ENCODE peak calls at places on chromosomes 7 and 10, in five cellular contexts. F is HCT116, A is suprapubic skin, C is A673, Z is neural progenitor cell. U is an unnamed sample.

GRCh38 chr10:71210031-71210871 is 2.1 kb upstream of the UNC5B start:
- DNase-seq in Z (no peak), C (no peak), A (peak; percentile 44), F (no peak), U (peak; percentile 42)

GRCh38 chr7:145718129-145718528 is 398.5 kb upstream of the CNTNAP2 start:
- DNase-seq in F (no peak), C (no peak), A (no peak), Z (peak; percentile 71), U (no peak)

GRCh38 chr10:69696073-69696731 is 66.2 kb downstream of the FAM241B start:
- DNase-seq in F (peak; percentile 69), Z (peak; percentile 55), C (peak; percentile 75), A (no peak), U (no peak)

GRCh38 chr10:104120061-104120460 is 1.9 kb upstream of the SFR1 start:
- DNase-seq in C (no peak), F (no peak), A (no peak), Z (no peak), U (no peak)

GRCh38 chr7:11835260-11835659 is 3.3 kb upstream of the THSD7A start:
- DNase-seq in A (no peak), F (no peak), C (no peak), Z (no peak), U (no peak)

GRCh38 chr10:4241724-4242345 is 456.8 kb upstream of the KLF6 start:
- DNase-seq in A (no peak), Z (peak; percentile 75), F (no peak), C (peak; percentile 74), U (no peak)

GRCh38 chr10:131909929-131910328 is 9.1 kb downstream of the PPP2R2D start:
- DNase-seq in F (no peak), Z (no peak), A (no peak), C (no peak), U (no peak)

GRCh38 chr7:55185941-55186609 is 167.3 kb downstream of the EGFR start:
- DNase-seq in C (no peak), Z (no peak), A (no peak), F (peak; percentile 53), U (no peak)

GRCh38 chr10:48614481-48615383 is 9.9 kb upstream of the ARHGAP22 start:
- DNase-seq in Z (no peak), A (no peak), C (no peak), F (no peak), U (no peak)

GRCh38 chr10:72757712-72758111 is 65.8 kb downstream of the MCU start:
- DNase-seq in F (no peak), C (no peak), Z (no peak), A (no peak), U (no peak)

GRCh38 chr10:13922591-13922990 is 335.8 kb downstream of the PRPF18 start:
- DNase-seq in F (no peak), C (no peak), Z (no peak), A (no peak), U (no peak)

GRCh38 chr7:23226841-23227450 is 19.6 kb upstream of the GPNMB start:
- DNase-seq in A (no peak), F (no peak), C (no peak), Z (no peak), U (no peak)

GRCh38 chr10:49034925-49035324 is 80.4 kb downstream of the VSTM4 start:
- DNase-seq in F (no peak), C (no peak), Z (no peak), A (no peak), U (peak; percentile 20)

GRCh38 chr7:47677664-47678063 is 95.8 kb upstream of the TNS3 start:
- DNase-seq in F (no peak), C (no peak), Z (no peak), A (no peak), U (no peak)

GRCh38 chr7:130393095-130393494 is 12.8 kb downstream of the CPA1 start:
- DNase-seq in C (no peak), Z (no peak), A (no peak), F (no peak), U (no peak)

GRCh38 chr7:51304729-51305128 is 11.9 kb downstream of the COBL start:
- DNase-seq in Z (no peak), F (no peak), A (no peak), C (no peak), U (no peak)

GRCh38 chr7:29291723-29292591 is 97.4 kb downstream of the CHN2 start:
- DNase-seq in C (no peak), Z (no peak), A (no peak), F (no peak), U (no peak)

GRCh38 chr7:80018941-80019808 is 115.5 kb upstream of the GNAI1 start:
- DNase-seq in Z (peak; percentile 79), A (no peak), C (peak; percentile 71), F (peak; percentile 54), U (no peak)

GRCh38 chr7:51261950-51262795 is 54.4 kb downstream of the COBL start:
- DNase-seq in F (no peak), Z (no peak), A (no peak), C (no peak), U (no peak)

GRCh38 chr10:61869772-61870520 is 31.6 kb upstream of the ARID5B start:
- DNase-seq in A (no peak), Z (no peak), F (no peak), C (peak; percentile 89), U (no peak)

GRCh38 chr10:117074621-117075020 is 63.4 kb downstream of the VAX1 start:
- DNase-seq in F (peak; percentile 52), A (no peak), C (no peak), Z (peak; percentile 33), U (no peak)

GRCh38 chr7:139542308-139543151 is 19.0 kb downstream of the CLEC2L start:
- DNase-seq in C (no peak), Z (no peak), F (no peak), A (no peak), U (peak; percentile 57)

GRCh38 chr7:73451780-73452398 is 18.3 kb downstream of the FZD9 start:
- DNase-seq in C (peak; percentile 68), A (no peak), Z (peak; percentile 57), F (peak; percentile 39), U (no peak)

GRCh38 chr10:96374639-96374984 is 15.8 kb upstream of the OPALIN start:
- DNase-seq in F (no peak), Z (peak; percentile 59), C (no peak), A (no peak), U (no peak)

GRCh38 chr10:96374004-96374403 is 15.2 kb upstream of the OPALIN start:
- DNase-seq in C (no peak), F (no peak), Z (no peak), A (no peak), U (no peak)

GRCh38 chr10:96376483-96376882 is 17.7 kb upstream of the OPALIN start:
- DNase-seq in F (no peak), C (no peak), A (no peak), Z (no peak), U (no peak)

GRCh38 chr10:96377816-96378294 is 19.1 kb upstream of the OPALIN start:
- DNase-seq in Z (peak; percentile 33), C (no peak), F (no peak), A (no peak), U (no peak)

DNA sequence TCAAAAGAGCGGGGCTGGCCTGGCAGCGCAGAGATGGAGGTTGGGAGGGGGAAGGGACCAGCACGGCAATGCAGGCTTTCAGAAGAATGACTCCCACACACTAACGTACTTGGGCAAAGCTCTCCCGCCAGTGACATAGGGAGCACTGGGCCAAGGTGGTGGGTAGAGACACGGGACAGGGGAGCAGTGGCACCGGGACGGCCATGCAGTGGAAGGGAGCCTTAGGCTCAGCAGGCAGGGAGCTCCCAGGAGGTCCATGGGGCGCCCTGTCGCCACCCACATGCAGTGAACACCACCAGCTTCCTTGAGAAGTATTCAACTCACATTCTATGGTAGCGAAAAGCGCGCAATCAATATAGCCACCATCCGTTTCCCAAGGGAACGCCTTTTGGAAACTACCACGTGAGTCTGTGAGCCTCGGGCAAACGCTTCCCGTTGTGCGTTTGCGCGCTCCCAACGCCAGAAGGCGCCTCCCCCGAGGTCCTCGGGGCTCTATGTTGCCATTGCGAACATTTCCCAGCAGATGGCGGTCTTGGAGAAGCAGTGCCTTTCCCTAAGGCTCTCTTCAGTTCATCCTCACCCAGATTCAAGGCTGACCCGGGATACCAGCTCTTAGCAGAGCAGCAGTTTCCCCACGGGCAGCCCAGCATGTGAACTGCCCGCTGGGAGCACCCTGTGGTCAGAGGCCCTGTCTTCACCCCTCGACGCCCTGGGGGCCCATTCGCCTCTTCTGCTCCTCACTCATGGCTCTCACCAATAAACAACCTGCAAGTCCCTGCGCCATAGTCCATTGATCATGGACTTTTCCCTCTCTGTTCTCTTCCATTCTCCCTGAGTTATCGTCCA is 16.4 kb upstream of the OPALIN start:
- DNase-seq in C (peak; percentile 93), A (peak; percentile 89), Z (peak; percentile 95), F (peak; percentile 81), U (peak; percentile 89)
- TF ChIP-seq CTCF in C (peak; percentile 98), A (peak; percentile 97), Z (peak; percentile 97), F (peak; percentile 99), U (peak; percentile 96)

DNA sequence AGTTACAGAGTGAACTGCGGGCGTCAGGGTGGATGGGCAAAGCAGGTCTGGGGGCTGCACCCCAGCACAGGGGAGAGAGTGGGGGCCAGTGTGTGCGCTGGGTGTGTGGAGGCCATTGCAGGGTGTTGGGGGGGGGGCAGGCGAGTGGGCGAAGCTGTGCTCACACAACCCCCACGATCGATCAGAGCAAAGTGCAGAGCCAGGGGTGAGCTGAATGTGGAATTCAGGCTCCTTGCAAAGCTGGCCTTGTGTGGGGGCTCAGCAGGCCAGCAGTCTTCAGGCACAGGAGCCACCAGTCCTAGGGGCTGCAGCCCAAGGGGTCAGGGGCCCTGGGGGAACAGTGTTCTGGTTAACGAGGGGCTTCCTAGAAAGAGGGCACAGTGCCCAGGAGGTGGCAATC is 862 bp upstream of the SHH start:
- DNase-seq in A (no peak), F (no peak), C (no peak), Z (no peak), U (no peak)
- H3K27me3 ChIP-seq in A (peaks cover 99% of the 10 kb centered on the region), F (peaks cover 5% of the 10 kb centered on the region), C (peaks cover 81% of the 10 kb centered on the region), Z (peaks cover 82% of the 10 kb centered on the region), U (peaks cover 66% of the 10 kb centered on the region)

DNA sequence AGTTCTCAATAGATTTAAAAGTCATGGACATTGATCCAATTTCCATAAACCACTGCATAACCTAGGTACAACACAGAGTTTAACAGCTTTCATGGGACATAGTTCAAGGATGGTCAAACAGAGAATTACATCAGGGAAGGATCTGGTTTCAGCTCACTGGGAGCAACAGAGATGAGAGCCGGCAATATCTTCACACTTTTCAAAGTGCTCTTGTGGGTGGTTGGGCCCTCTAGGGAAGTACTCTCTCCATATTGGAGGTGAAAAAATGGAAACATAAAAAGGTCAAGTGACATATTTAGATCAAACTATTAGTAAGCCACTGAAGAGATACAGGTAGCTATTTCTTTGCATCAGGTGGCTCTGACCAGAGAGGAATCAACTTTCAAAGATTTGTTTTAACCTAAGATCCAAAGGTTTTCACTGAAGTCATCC is 61.8 kb upstream of the LRRN3 start:
- DNase-seq in Z (no peak), F (no peak), C (no peak), A (no peak), U (no peak)
- H3K4me3 ChIP-seq in Z (no peak overlapping the region), F (no peak overlapping the region), C (no peak overlapping the region), A (no peak overlapping the region), U (no peak overlapping the region)

GRCh38 chr7:94909023-94909466 is 1.7 kb downstream of the PPP1R9A start:
- DNase-seq in A (no peak), C (no peak), F (no peak), Z (no peak), U (no peak)

GRCh38 chr7:94908204-94909022 is 1.0 kb downstream of the PPP1R9A start:
- DNase-seq in C (peak; percentile 54), Z (peak; percentile 83), F (peak; percentile 16), A (no peak), U (peak; percentile 74)

GRCh38 chr7:94907026-94907419 is 371 bp upstream of the PPP1R9A start:
- DNase-seq in C (peak; percentile 17), A (no peak), F (peak; percentile 29), Z (no peak), U (no peak)

GRCh38 chr7:94906035-94906796 is 1.2 kb upstream of the PPP1R9A start:
- DNase-seq in Z (no peak), F (no peak), A (no peak), C (no peak), U (no peak)

GRCh38 chr7:94907420-94908203 is at the start of gene PPP1R9A:
- DNase-seq in A (no peak), C (peak; percentile 65), Z (peak; percentile 87), F (peak; percentile 21), U (peak; percentile 81)
- TF ChIP-seq CTCF in A (no peak), C (peak; percentile 39), Z (peak; percentile 56), F (no peak), U (peak; percentile 25)